ENCODE peak calls at places on chromosomes 16 and 17, in five cellular contexts. V is tibial artery, X is neural crest cell, S is AG09309, W is mucosa of descending colon. K is an unnamed sample.

GRCh38 chr16:4369006-4369766 is 2.5 kb upstream of the VASN start:
- DNase-seq in X (no peak), V (peak; percentile 85), S (no peak), W (no peak), K (no peak)

GRCh38 chr16:67761924-67762323 is 42.8 kb upstream of the GFOD2 start:
- DNase-seq in X (no peak), W (no peak), S (no peak), V (no peak), K (no peak)

GRCh38 chr17:40602445-40603443 is 37.5 kb upstream of the CCR7 start:
- DNase-seq in X (no peak), W (no peak), V (no peak), S (no peak), K (no peak)

GRCh38 chr16:47778106-47778803 is 317.1 kb downstream of the PHKB start:
- DNase-seq in V (no peak), S (no peak), X (no peak), W (no peak), K (no peak)

GRCh38 chr16:30764086-30764485 is 2.0 kb downstream of the RNF40 start:
- DNase-seq in W (no peak), S (no peak), X (no peak), V (no peak), K (no peak)

GRCh38 chr17:43418441-43419374 is 19.9 kb downstream of the ARL4D start:
- DNase-seq in V (peak; percentile 86), S (peak; percentile 57), W (no peak), X (no peak), K (no peak)

GRCh38 chr16:47638175-47638574 is 177.0 kb downstream of the PHKB start:
- DNase-seq in W (no peak), V (no peak), S (no peak), X (no peak), K (no peak)

GRCh38 chr16:57775661-57776469 is 26.4 kb downstream of the KIFC3 start:
- DNase-seq in W (peak; percentile 72), S (no peak), V (no peak), X (peak; percentile 63), K (peak; percentile 82)

GRCh38 chr17:37614391-37614790 is 5.2 kb upstream of the SYNRG start:
- DNase-seq in W (no peak), V (no peak), X (no peak), S (peak; percentile 39), K (no peak)

GRCh38 chr16:66928702-66929388 is 3.5 kb upstream of the RRAD start:
- DNase-seq in V (no peak), W (peak; percentile 53), X (no peak), S (no peak), K (no peak)

GRCh38 chr17:38676706-38677504 is 2.1 kb upstream of the EPOP start:
- DNase-seq in S (no peak), X (peak; percentile 88), V (peak; percentile 89), W (peak; percentile 94), K (peak; percentile 88)

GRCh38 chr17:71176315-71176714 is 944.5 kb upstream of the SOX9 start:
- DNase-seq in V (no peak), X (no peak), S (no peak), W (no peak), K (no peak)

GRCh38 chr16:3023415-3023668 is 400 bp downstream of the HCFC1R1 start:
- DNase-seq in S (peak; percentile 49), W (peak; percentile 58), V (no peak), X (no peak), K (no peak)

GRCh38 chr17:7634384-7634783 is 4.4 kb downstream of the SHBG start:
- DNase-seq in S (no peak), W (peak; percentile 51), V (no peak), X (peak; percentile 83), K (peak; percentile 86)

GRCh38 chr17:2214047-2214717 is 89.4 kb downstream of the SMG6 start:
- DNase-seq in X (no peak), W (peak; percentile 41), V (peak; percentile 80), S (no peak), K (no peak)

GRCh38 chr16:72788269-72788809 is 259.6 kb downstream of the ZFHX3 start:
- DNase-seq in W (no peak), S (no peak), V (no peak), X (no peak), K (no peak)

GRCh38 chr17:63132509-63132911 is 166.5 kb downstream of the TANC2 start:
- DNase-seq in W (no peak), S (no peak), V (no peak), X (no peak), K (no peak)

GRCh38 chr16:75931043-75931442 is 204.8 kb upstream of the CPHXL start:
- DNase-seq in W (no peak), S (no peak), V (no peak), X (no peak), K (no peak)

DNA sequence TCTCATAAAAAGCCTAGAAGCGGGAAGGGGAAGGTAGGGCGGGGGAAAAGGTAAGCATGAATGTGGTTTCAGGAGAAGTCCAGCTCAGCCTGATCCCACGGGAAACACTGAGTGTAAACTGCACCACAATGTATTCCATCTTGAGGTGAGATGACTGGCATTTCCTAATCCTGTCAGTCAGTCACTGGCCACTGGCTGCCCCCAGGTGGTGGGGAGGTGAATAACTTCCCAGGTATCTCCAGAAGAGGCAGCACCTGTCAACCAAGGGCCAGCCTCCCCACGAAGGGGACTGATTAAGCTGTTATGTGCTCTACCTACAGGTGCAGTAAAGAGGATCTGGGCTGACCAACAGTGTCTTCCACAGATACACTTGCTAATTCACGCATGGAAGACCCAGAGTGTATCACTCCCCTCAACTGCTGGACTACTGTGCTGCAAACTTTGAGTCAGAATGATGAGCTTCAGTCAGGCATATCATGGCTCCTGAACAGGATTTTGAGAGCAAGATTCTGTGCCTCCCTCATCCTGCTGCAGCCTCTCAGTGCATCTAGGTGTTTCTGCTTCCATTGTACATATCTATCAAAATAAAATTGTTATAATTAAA is 108.5 kb upstream of the CCL2 start:
- DNase-seq in S (no peak), V (no peak), X (peak; percentile 31), W (peak; percentile 81), K (peak; percentile 77)
- TF ChIP-seq CTCF in S (no peak), V (peak; percentile 5), X (peak; percentile 73), W (peak; percentile 43), K (peak; percentile 72)

GRCh38 chr16:180101-180920 is at the start of gene HBQ1:
- DNase-seq in X (peak; percentile 75), S (no peak), W (peak; percentile 10), V (no peak), K (peak; percentile 85)
- TF ChIP-seq CTCF in X (peak; percentile 71), S (peak; percentile 6), W (no peak), V (peak; percentile 7), K (peak; percentile 81)

DNA sequence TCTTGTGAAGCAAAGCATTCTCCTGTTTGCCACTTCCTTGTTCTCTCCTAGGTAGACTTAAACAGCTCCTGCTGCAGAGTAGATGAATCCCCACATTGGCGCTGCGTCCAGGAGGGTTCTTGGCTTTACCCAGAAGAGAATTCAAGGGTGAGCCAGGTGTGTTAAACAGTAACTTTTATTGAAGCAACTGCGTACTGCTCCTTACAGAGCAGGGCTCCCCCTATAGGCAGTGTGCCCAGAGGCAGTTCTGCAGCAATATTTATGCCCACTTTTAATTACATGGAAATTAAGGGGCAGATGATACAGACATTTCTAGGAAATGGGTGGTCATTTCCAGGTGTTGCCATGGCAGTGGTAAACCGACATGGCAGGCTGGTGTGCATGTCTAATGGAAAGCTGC is 987.6 kb upstream of the RBFOX1 start:
- DNase-seq in S (no peak), X (no peak), V (no peak), W (peak; percentile 28), K (no peak)
- TF ChIP-seq CTCF in S (no peak), X (peak; percentile 24), V (no peak), W (no peak), K (no peak)

GRCh38 chr17:59745040-59745439 is 37.6 kb downstream of the VMP1 start:
- DNase-seq in W (no peak), X (no peak), S (no peak), V (no peak), K (no peak)

GRCh38 chr17:59748591-59748990 is 41.1 kb downstream of the VMP1 start:
- DNase-seq in W (no peak), S (no peak), X (no peak), V (no peak), K (no peak)

GRCh38 chr17:59743842-59744241 is 36.4 kb downstream of the VMP1 start:
- DNase-seq in V (no peak), S (no peak), X (no peak), W (no peak), K (no peak)

GRCh38 chr17:59751955-59752413 is 44.5 kb downstream of the VMP1 start:
- DNase-seq in S (no peak), V (no peak), X (no peak), W (no peak), K (no peak)

GRCh38 chr17:59746849-59747445 is 39.5 kb downstream of the VMP1 start:
- DNase-seq in V (no peak), S (no peak), W (no peak), X (no peak), K (no peak)
- TF ChIP-seq CTCF in V (peak; percentile 61), S (peak; percentile 54), W (peak; percentile 14), X (peak; percentile 77), K (peak; percentile 55)

DNA sequence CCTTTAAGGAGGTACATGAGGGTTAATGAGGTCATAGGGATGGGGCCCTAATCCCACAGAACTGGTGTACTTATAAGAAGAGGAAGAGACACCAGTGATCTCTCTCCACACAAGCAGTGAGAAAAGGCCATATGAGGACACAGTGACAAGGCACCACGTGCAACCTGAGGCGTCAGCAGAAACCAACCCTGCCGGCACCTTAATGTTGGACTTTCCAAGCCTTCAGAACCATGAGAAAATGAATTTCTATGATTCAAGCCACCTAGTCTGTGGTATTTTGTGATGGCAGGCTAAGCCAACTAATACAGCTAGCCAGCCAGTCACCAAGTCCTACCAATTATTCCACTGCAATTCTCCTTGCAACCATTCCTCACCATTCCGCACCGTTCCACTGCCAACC is 39.5 kb downstream of the COPRS start:
- DNase-seq in V (no peak), X (no peak), S (no peak), W (no peak), K (no peak)
- TF ChIP-seq CTCF in V (no peak), X (no peak), S (no peak), W (no peak), K (no peak)